ENCODE peak calls at places on chromosomes 3 and 15, in four cellular contexts. Q is foreskin fibroblast, O is ovary, D is fibroblast of pulmonary artery. E is an unnamed sample.

GRCh38 chr3:63945558-63946096 is 33.4 kb upstream of the SCAANT1 start:
- DNase-seq in O (peak), D (peak), Q (no peak), E (no peak)

GRCh38 chr15:74382004-74382816 is 14.8 kb upstream of the CYP11A1 start:
- DNase-seq in Q (peak), O (peak), D (peak), E (no peak)

GRCh38 chr15:36970522-36970921 is 129.8 kb downstream of the MEIS2 start:
- DNase-seq in Q (no peak), D (no peak), O (no peak), E (no peak)

GRCh38 chr15:64122936-64123351 is 27.2 kb downstream of the SNX1 start:
- DNase-seq in Q (no peak), D (no peak), O (no peak), E (no peak)

GRCh38 chr15:101525087-101525669 is 35.7 kb upstream of the PCSK6 start:
- DNase-seq in Q (no peak), O (no peak), D (no peak), E (no peak)

GRCh38 chr3:148211725-148212124 is 486.0 kb upstream of the AGTR1 start:
- DNase-seq in D (peak), O (no peak), Q (peak), E (no peak)

GRCh38 chr15:73936588-73937312 is 10.5 kb downstream of the LOXL1 start:
- DNase-seq in D (no peak), O (no peak), Q (no peak), E (no peak)

GRCh38 chr15:48785712-48786111 is 25.2 kb downstream of the CEP152 start:
- DNase-seq in Q (no peak), O (no peak), D (no peak), E (no peak)

GRCh38 chr15:41337631-41338522 is 5.2 kb downstream of the NUSAP1 start:
- DNase-seq in D (no peak), O (no peak), Q (peak), E (no peak)

GRCh38 chr15:33089878-33090757 is 104.4 kb downstream of the FMN1 start:
- DNase-seq in D (peak), Q (peak), O (no peak), E (no peak)

GRCh38 chr3:34212671-34213070 is 414.2 kb downstream of the PDCD6IP start:
- DNase-seq in Q (peak), O (no peak), D (peak), E (peak)

GRCh38 chr3:39065197-39065596 is 13.4 kb downstream of the WDR48 start:
- DNase-seq in Q (peak), D (peak), O (no peak), E (no peak)

GRCh38 chr3:15505412-15506165 is 15.9 kb downstream of the COLQ start:
- DNase-seq in Q (no peak), D (no peak), O (no peak), E (no peak)

GRCh38 chr15:41861736-41862356 is 23.2 kb downstream of the PLA2G4B start:
- DNase-seq in Q (no peak), O (no peak), D (no peak), E (no peak)

GRCh38 chr3:107344722-107345121 is 32.5 kb upstream of the CCDC54 start:
- DNase-seq in D (no peak), Q (peak), O (no peak), E (no peak)

GRCh38 chr3:9396301-9396631 is 1.1 kb upstream of the SETD5 start:
- DNase-seq in D (peak), Q (peak), O (no peak), E (peak)

GRCh38 chr3:63933459-63933858 is 21.3 kb upstream of the SCAANT1 start:
- DNase-seq in O (no peak), Q (no peak), D (no peak), E (no peak)

GRCh38 chr3:148460686-148461085 is 237.0 kb upstream of the AGTR1 start:
- DNase-seq in D (no peak), O (no peak), Q (no peak), E (no peak)

GRCh38 chr3:195236801-195237570 is 34.0 kb downstream of the XXYLT1 start:
- DNase-seq in Q (no peak), O (no peak), D (no peak), E (no peak)

GRCh38 chr15:34437687-34438086 is at the start of gene GOLGA8A:
- DNase-seq in D (peak), O (peak), Q (peak), E (peak)

GRCh38 chr15:68962464-68962863 is 32.1 kb downstream of the SPESP1 start:
- DNase-seq in Q (no peak), D (no peak), O (no peak), E (no peak)

GRCh38 chr3:188137062-188137461 is 16.9 kb upstream of the LPP start:
- DNase-seq in D (no peak), Q (no peak), O (no peak), E (no peak)

GRCh38 chr3:62277470-62277869 is 95.9 kb downstream of the FEZF2 start:
- DNase-seq in D (no peak), O (no peak), Q (peak), E (no peak)

GRCh38 chr3:42504334-42505202 is 2.1 kb downstream of the VIPR1 start:
- DNase-seq in D (no peak), O (no peak), Q (no peak), E (no peak)

GRCh38 chr15:24823473-24823872 is 131.3 kb upstream of the SNRPN start:
- DNase-seq in Q (no peak), O (no peak), D (no peak), E (no peak)

GRCh38 chr15:53536479-53537120 is 222.9 kb downstream of the WDR72 start:
- DNase-seq in O (no peak), Q (no peak), D (no peak), E (no peak)

GRCh38 chr15:53530762-53531161 is 228.7 kb downstream of the WDR72 start:
- DNase-seq in O (no peak), D (no peak), Q (no peak), E (no peak)

GRCh38 chr15:53534105-53534839 is 225.2 kb downstream of the WDR72 start:
- DNase-seq in D (no peak), Q (no peak), O (no peak), E (no peak)

GRCh38 chr15:53539878-53540277 is 219.6 kb downstream of the WDR72 start:
- DNase-seq in D (no peak), O (no peak), Q (no peak), E (no peak)

GRCh38 chr15:53535886-53536285 is 223.6 kb downstream of the WDR72 start:
- DNase-seq in Q (no peak), O (no peak), D (no peak), E (no peak)
- H3K4me3 ChIP-seq in Q (no peak), O (no peak), D (no peak), E (no peak)

GRCh38 chr3:19293295-19293694 is 145.0 kb downstream of the KCNH8 start:
- DNase-seq in O (no peak), Q (no peak), D (no peak), E (no peak)
- TF ChIP-seq CTCF in O (no peak), Q (no peak), D (no peak), E (no peak)

GRCh38 chr3:114624047-114624445 is 330.2 kb downstream of the TIGIT start:
- DNase-seq in D (peak), O (peak), Q (peak), E (no peak)
- H3K4me3 ChIP-seq in D (peak), O (peak), Q (peak), E (peak)

GRCh38 chr3:126570103-126570541 is 11.4 kb upstream of the C3orf22 start:
- DNase-seq in Q (no peak), O (no peak), D (no peak), E (no peak)
- TF ChIP-seq CTCF in Q (no peak), O (no peak), D (no peak), E (no peak)

DNA sequence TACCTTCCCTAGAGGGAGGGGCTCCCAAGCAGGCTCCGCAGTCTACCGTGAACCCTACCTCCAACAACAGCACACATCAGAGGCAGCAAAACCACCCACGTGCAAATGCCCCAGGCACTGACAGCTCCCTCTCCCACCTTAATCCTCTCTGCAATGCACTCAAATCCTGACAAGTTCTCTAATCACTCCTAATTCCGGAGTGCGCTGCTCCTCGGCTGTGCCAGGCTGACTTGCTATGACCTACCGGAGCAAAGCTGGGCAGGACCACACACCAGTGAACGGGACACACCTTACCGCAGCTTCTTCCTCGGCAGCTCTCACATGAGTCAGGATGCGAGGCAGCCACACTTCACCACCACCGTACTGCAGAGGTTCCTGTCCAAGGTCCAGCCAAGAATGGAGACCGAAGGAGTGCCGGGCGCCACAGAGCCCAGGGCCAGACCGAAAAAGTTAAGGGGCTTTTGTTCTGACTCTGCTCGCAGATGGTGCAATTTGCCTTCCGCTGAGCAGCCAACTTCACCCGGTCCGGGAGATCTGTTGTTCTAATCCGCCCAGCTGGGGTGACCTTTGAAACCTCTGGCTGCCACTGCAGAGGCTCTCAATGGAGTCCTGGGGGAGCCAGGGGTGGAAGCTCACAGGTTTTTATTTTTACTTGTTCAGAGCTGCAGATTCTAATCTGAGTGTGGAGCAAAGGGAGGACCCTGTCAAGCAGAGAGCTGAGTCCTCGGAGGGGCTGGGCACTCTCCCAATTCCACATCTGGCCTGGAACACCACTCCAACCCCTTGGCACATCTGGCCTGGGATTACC is 84.4 kb downstream of the MYLK start:
- DNase-seq in O (no peak), Q (peak), D (no peak), E (no peak)
- H3K4me3 ChIP-seq in O (no peak), Q (peak), D (no peak), E (peak)

DNA sequence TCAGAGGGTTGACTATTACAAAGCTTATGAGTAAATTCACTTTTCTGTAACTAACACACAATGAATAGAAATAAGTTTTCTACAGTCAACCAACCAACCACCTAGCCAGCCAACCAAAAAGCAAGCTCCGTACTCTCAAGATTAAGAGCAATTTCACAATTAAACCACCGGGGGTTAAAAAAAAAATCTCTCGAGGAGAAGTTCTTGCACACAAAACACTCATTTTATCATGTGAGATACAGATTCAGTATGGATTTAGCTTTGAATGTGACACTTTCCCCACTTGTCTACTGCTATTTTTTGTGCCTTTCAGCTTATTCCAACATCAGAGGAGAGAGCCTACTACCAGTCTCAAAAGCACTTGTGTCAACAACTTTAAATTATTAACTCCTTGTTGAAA is 135.3 kb downstream of the SV2B start:
- DNase-seq in Q (no peak), D (no peak), O (no peak), E (no peak)
- TF ChIP-seq CTCF in Q (no peak), D (no peak), O (no peak), E (no peak)

GRCh38 chr3:35709691-35710090 is 70.4 kb downstream of the ARPP21 start:
- DNase-seq in D (no peak), O (no peak), Q (no peak), E (no peak)
- H3K4me3 ChIP-seq in D (no peak), O (no peak), Q (no peak), E (no peak)

E was measured in AG09309.